ENCODE peak calls at places on chromosomes 3 and 15, in six cellular contexts. X, S, W, Y, G and T are unnamed samples.

GRCh38 chr15:62988701-62989100 is 53.8 kb upstream of the TPM1 start:
- DNase-seq in Y (no peak), W (no peak), S (no peak), G (no peak), X (no peak), T (no peak)

GRCh38 chr15:29687939-29688884 is 134.1 kb downstream of the TJP1 start:
- DNase-seq in Y (no peak), X (no peak), S (no peak), G (peak), W (no peak), T (no peak)

GRCh38 chr3:156723182-156723619 is 48.8 kb downstream of the TIPARP start:
- DNase-seq in W (no peak), S (no peak), Y (no peak), G (no peak), X (no peak), T (no peak)

GRCh38 chr3:133211449-133211848 is 173.3 kb downstream of the TMEM108 start:
- DNase-seq in X (no peak), G (no peak), Y (peak), S (peak), W (peak), T (peak)

GRCh38 chr15:23467110-23467600 is 20.1 kb upstream of the GOLGA6L2 start:
- DNase-seq in G (peak), S (peak), W (no peak), X (peak), Y (no peak), T (no peak)

GRCh38 chr3:23495507-23495906 is 292.4 kb downstream of the UBE2E2 start:
- DNase-seq in G (peak), W (no peak), X (no peak), S (no peak), Y (no peak), T (no peak)

GRCh38 chr3:185103359-185104127 is 49.3 kb downstream of the C3orf70 start:
- DNase-seq in W (no peak), Y (no peak), G (no peak), S (no peak), X (peak), T (no peak)

GRCh38 chr3:150666167-150666566 is 37.6 kb downstream of the ERICH6 start:
- DNase-seq in X (no peak), S (no peak), Y (no peak), G (no peak), W (no peak), T (no peak)

GRCh38 chr15:38251726-38252480 is 733 bp upstream of the SPRED1 start:
- DNase-seq in G (peak), W (peak), Y (peak), X (peak), S (peak), T (peak)

GRCh38 chr15:32856753-32857152 is 138.9 kb downstream of the GREM1 start:
- DNase-seq in Y (no peak), S (no peak), X (no peak), G (no peak), W (no peak), T (no peak)

GRCh38 chr15:90552162-90552928 is 22.6 kb downstream of the CRTC3 start:
- DNase-seq in G (no peak), X (no peak), S (no peak), Y (no peak), W (no peak), T (no peak)

GRCh38 chr3:110608566-110608965 is 463.1 kb upstream of the NECTIN3 start:
- DNase-seq in S (no peak), G (no peak), W (no peak), X (no peak), Y (no peak), T (no peak)

DNA sequence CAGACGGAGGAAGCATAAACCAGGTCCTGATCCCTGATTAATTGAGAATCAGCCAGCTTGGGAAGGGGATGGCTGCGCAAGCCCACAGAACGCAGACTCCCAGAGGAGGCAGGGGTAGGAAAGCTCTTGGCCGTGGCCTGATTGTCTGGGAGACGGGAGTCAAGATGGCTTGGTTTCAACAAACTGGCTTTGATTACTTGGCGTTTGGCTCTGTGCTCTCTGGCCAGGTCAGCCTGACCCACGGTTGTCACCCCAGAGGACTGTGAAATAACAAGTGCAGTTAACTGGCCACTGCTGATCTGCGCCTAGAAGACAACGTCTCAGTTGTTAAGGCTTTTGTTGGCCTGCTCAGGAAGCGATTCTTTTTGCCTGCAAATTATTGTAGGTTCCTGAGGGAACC is 387.0 kb upstream of the PROK2 start:
- DNase-seq in Y (no peak), X (no peak), W (no peak), S (no peak), G (no peak), T (no peak)
- H3K4me3 ChIP-seq in Y (no peak), X (no peak), W (no peak), S (no peak), G (no peak), T (no peak)

GRCh38 chr15:99410477-99410876 is 155.3 kb upstream of the MEF2A start:
- DNase-seq in S (no peak), Y (no peak), X (no peak), W (no peak), G (no peak), T (no peak)

GRCh38 chr15:99412082-99412481 is 153.7 kb upstream of the MEF2A start:
- DNase-seq in S (no peak), Y (no peak), G (no peak), X (no peak), W (no peak), T (no peak)

GRCh38 chr15:99411234-99411633 is 154.6 kb upstream of the MEF2A start:
- DNase-seq in X (no peak), S (no peak), W (no peak), G (no peak), Y (no peak), T (no peak)

GRCh38 chr15:99413955-99414754 is 151.6 kb upstream of the MEF2A start:
- DNase-seq in S (no peak), W (no peak), Y (no peak), X (no peak), G (no peak), T (no peak)

DNA sequence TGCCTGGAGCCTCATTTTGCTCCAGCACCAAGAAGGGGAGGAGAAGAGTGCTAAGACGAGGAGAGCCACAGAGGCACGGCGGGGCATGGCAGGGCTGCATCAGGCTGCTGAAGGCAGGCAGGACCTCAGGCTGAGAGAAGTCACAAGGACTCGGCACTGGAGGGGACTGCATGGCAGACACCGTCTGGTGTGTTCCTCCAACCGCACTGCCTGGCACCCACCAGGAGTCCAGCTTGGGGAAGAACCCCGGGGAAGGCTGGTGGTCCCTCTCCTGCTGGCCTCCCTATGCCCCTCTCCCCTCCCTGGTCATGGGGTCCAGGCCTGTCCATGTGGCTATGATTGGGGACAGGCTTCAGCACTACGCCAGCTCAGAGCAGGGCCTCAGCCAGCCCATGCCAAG is 153.2 kb upstream of the MEF2A start:
- DNase-seq in X (no peak), Y (no peak), G (no peak), S (no peak), W (no peak), T (no peak)
- TF ChIP-seq GABPA in X (no peak), Y (no peak), G (no peak), S (no peak), W (no peak), T (no peak)

DNA sequence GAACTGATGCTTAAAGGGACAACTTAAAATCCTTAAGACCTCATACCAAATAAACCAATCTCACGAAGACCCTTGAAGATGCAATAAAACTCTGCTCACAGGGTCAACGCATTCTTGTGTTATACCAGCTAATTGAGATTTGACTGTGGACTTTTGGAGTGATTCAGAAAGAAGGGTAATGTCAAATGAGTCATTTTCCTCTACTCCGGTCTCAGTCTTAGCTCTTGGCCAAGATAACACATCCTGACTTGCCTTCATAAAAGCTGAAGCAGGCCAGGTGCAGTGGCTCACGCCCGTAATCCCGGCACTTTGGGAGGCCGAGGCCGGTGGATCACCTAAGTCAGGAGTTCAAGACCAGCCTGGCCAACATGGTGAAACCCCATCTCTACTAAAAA is 3.8 kb downstream of the PKM start:
- DNase-seq in X (peak), G (no peak), S (peak), W (peak), Y (no peak), T (peak)
- H3K4me3 ChIP-seq in X (peak), G (peak), S (peak), W (peak), Y (no peak), T (peak)

DNA sequence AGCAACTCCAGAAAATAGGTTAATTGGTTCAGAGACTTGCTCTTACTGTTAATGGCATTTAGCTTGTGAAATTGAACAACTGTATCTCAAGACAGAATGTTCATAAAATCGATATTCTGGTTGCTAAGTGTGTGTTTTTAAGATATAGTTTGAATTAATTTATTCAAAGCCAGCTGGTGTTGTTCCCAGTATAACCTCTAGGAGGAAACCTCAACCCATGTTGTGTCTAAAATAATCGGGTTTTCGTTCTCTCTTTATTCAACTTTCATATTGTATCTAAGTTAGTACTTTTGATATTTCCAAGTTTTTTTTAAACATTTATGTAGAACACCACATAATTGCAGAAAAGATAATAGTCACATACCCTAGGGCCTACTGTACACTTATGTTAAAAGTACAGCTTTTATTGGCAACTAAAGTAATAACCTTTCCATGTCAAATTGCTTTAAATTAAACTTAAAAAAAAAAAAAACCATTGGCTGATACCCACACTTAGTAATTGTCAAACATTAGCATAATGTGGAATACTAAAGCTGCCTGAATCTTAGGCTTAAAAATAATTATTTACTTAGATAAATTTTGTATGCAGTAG is 90.9 kb downstream of the SAMMSON start:
- DNase-seq in X (no peak), W (no peak), Y (no peak), G (peak), S (peak), T (no peak)
- TF ChIP-seq GABPA in X (no peak), W (no peak), Y (no peak), G (no peak), S (no peak), T (no peak)

DNA sequence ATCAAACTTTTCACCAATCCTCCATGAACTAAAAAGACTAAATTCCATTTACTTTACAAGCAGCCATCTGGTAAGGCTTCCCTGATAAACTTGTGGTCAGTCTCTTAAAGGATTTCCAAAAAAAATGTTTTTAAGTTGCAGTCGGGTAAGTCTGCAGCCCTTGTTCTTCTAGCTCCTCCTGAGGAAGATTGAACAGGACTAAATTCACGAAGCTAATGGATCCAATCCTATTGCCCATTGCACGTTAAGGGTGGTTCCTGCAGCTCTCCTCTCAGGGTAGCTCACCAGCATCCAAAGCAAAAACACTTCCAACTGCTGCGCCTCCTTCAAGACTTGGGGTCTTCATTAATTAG is 2.8 kb downstream of the HES1 start:
- DNase-seq in G (no peak), X (no peak), S (no peak), W (no peak), Y (no peak), T (no peak)
- H3K4me3 ChIP-seq in G (peak), X (peak), S (peak), W (no peak), Y (no peak), T (no peak)

GRCh38 chr3:125684199-125684598 is 88.9 kb upstream of the OSBPL11 start:
- DNase-seq in S (peak), W (no peak), Y (peak), G (peak), X (peak), T (no peak)
- TF ChIP-seq GABPA in S (no peak), W (no peak), Y (no peak), G (no peak), X (no peak), T (no peak)

GRCh38 chr3:25441234-25441856 is 13.3 kb downstream of the RARB start:
- DNase-seq in W (no peak), X (no peak), Y (no peak), G (no peak), S (peak), T (peak)

GRCh38 chr3:25447925-25448324 is 19.9 kb downstream of the RARB start:
- DNase-seq in S (no peak), Y (no peak), X (no peak), W (no peak), G (no peak), T (no peak)

GRCh38 chr3:25447285-25447684 is 19.2 kb downstream of the RARB start:
- DNase-seq in X (no peak), W (no peak), Y (no peak), G (no peak), S (no peak), T (no peak)

GRCh38 chr3:25442486-25442885 is 14.4 kb downstream of the RARB start:
- DNase-seq in W (no peak), G (no peak), Y (no peak), X (no peak), S (no peak), T (no peak)

DNA sequence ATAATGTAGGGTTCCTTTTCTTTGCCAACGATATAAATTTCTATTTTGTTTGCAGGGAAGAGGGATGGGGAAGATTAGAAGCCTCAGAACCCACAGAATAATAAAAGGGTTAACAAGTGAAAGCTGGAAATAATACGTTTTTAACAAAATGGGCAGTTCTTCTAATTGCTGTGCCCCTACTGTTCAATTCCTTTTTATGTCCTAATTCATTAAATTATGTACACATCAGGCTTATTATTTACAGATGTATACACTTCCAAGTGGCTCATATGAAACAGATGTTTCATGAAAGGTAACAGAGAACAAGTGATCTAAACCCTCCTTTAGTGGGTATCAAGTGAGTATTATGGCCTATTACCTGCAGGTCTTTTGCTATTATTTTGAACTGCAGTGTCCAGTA is 16.2 kb downstream of the RARB start:
- DNase-seq in S (no peak), Y (no peak), X (no peak), W (no peak), G (peak), T (no peak)
- H3K4me3 ChIP-seq in S (no peak), Y (no peak), X (no peak), W (no peak), G (no peak), T (no peak)

DNA sequence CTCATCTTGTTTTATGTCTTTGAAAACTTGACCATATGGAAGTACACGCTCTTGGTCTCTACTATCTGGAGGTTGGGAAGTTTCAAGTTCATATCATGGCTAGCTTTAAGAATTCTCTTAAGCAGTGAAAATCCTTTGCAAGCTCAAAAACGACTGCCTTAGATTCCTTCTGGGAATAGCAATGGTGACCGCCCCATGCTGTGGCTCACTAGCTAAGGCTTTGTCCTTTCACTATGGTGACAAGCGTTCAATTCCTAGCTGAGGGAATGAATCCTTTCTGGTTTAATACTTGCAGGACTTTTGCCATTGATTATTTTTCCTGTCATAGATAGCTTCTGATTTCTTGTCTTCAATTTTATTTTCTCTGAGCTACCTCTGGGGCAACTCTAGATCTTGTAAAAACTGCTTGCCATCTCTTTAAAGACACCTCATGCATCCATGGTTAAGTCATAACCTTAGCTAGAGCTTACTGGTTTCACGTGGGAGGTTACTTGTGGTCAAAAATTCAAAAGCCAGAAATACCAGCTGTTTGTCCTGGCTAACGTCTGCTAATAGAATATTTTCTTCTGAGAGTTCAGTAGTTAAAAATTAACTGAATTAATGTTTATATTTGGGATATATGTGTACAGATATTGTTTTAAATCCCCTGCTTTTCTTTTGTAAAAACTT is 673.4 kb upstream of the CBLB start:
- DNase-seq in G (no peak), S (no peak), Y (no peak), X (no peak), W (no peak), T (no peak)
- TF ChIP-seq GABPA in G (no peak), S (no peak), Y (no peak), X (no peak), W (no peak), T (no peak)